ENCODE peak calls at places on chromosomes 1 and 21, in six cellular contexts. U is AG10803, W is non-pigmented ciliary epithelial cell, H is SW 1271, V is endodermal cell, N is SK-N-MC. S is an unnamed sample.

GRCh38 chr1:163202833-163203451 is at the start of gene RGS5:
- DNase-seq in V (peak; percentile 87), H (no peak), W (no peak), N (no peak), U (peak; percentile 53), S (no peak)

GRCh38 chr1:68043443-68044090 is 6.9 kb downstream of the DIRAS3 start:
- DNase-seq in U (no peak), H (no peak), N (no peak), V (no peak), W (no peak), S (no peak)

GRCh38 chr21:25424674-25425073 is 182.6 kb downstream of the MRPL39 start:
- DNase-seq in W (no peak), H (no peak), N (peak; percentile 16), V (no peak), U (no peak), S (no peak)

GRCh38 chr1:59142663-59143487 is 154.0 kb upstream of the FGGY start:
- DNase-seq in W (peak; percentile 79), V (peak; percentile 54), H (peak; percentile 82), U (peak; percentile 98), N (no peak), S (peak; percentile 88)

GRCh38 chr1:208292913-208293312 is 48.7 kb upstream of the PLXNA2 start:
- DNase-seq in W (no peak), H (no peak), V (no peak), U (no peak), N (no peak), S (no peak)

GRCh38 chr1:209490013-209490412 is 93.5 kb upstream of the CAMK1G start:
- DNase-seq in N (no peak), U (peak; percentile 27), W (no peak), H (no peak), V (peak; percentile 18), S (no peak)

GRCh38 chr1:24551290-24551859 is 4.5 kb upstream of the NCMAP start:
- DNase-seq in U (no peak), W (no peak), V (peak; percentile 63), H (no peak), N (no peak), S (no peak)

GRCh38 chr1:193181985-193182384 is 4.4 kb downstream of the B3GALT2 start:
- DNase-seq in N (no peak), U (no peak), V (no peak), H (no peak), W (no peak), S (no peak)

GRCh38 chr1:113456967-113457366 is 66.7 kb downstream of the MAGI3 start:
- DNase-seq in W (peak; percentile 92), U (peak; percentile 93), H (peak; percentile 53), N (no peak), V (no peak), S (peak; percentile 83)

GRCh38 chr1:98045211-98046030 is 124.6 kb upstream of the DPYD start:
- DNase-seq in H (peak; percentile 64), N (no peak), V (peak; percentile 66), W (no peak), U (peak; percentile 70), S (no peak)

GRCh38 chr1:184838374-184838995 is 83.8 kb upstream of the EDEM3 start:
- DNase-seq in N (peak; percentile 70), W (peak; percentile 64), U (peak; percentile 98), H (no peak), V (no peak), S (peak; percentile 69)

GRCh38 chr1:109256971-109257681 is 7.8 kb downstream of the CELSR2 start:
- DNase-seq in W (no peak), N (no peak), H (no peak), V (no peak), U (no peak), S (no peak)

GRCh38 chr21:32147041-32147440 is 131.8 kb downstream of the MIS18A start:
- DNase-seq in N (no peak), V (peak; percentile 9), H (no peak), W (no peak), U (no peak), S (no peak)

GRCh38 chr1:111705841-111706240 is 33.4 kb downstream of the INKA2 start:
- DNase-seq in W (no peak), N (no peak), H (no peak), V (no peak), U (no peak), S (peak; percentile 15)

GRCh38 chr1:71047635-71048607 is at the start of gene PTGER3:
- DNase-seq in V (peak; percentile 89), N (no peak), W (no peak), H (no peak), U (peak; percentile 36), S (no peak)

GRCh38 chr21:14290584-14290983 is 74.6 kb downstream of the RBM11 start:
- DNase-seq in H (no peak), V (no peak), W (no peak), U (no peak), N (no peak), S (no peak)

GRCh38 chr1:163509126-163509525 is 187.4 kb downstream of the NUF2 start:
- DNase-seq in W (no peak), N (no peak), V (no peak), H (no peak), U (no peak), S (no peak)

GRCh38 chr1:3066826-3067225 is 2.2 kb upstream of the PRDM16 start:
- DNase-seq in V (no peak), H (no peak), N (no peak), U (no peak), W (no peak), S (no peak)

GRCh38 chr1:218460367-218460766 is 115.2 kb downstream of the TGFB2 start:
- DNase-seq in H (peak; percentile 31), V (peak; percentile 70), W (no peak), N (no peak), U (peak; percentile 77), S (no peak)

GRCh38 chr1:89833183-89834077 is 12.6 kb downstream of the LRRC8D start:
- DNase-seq in W (no peak), V (no peak), N (no peak), H (no peak), U (no peak), S (no peak)

GRCh38 chr1:110207831-110208230 is 2.3 kb upstream of the KCNC4 start:
- DNase-seq in N (no peak), U (peak; percentile 31), H (no peak), V (peak; percentile 95), W (no peak), S (no peak)

GRCh38 chr1:74620242-74620641 is 53.4 kb downstream of the ERICH3 start:
- DNase-seq in H (no peak), W (no peak), V (no peak), U (no peak), N (no peak), S (no peak)

GRCh38 chr1:8570435-8570834 is 247.0 kb downstream of the RERE start:
- DNase-seq in H (no peak), W (no peak), N (no peak), U (no peak), V (no peak), S (no peak)

GRCh38 chr1:47986741-47987140 is 10.4 kb downstream of the TRABD2B start:
- DNase-seq in H (no peak), U (no peak), V (no peak), N (no peak), W (no peak), S (no peak)

GRCh38 chr1:115436596-115436995 is 98.5 kb upstream of the NGF start:
- DNase-seq in H (no peak), W (no peak), V (no peak), N (no peak), U (no peak), S (no peak)

GRCh38 chr1:53585565-53585964 is 126.4 kb downstream of the DMRTB1 start:
- DNase-seq in U (no peak), N (no peak), H (no peak), V (peak; percentile 30), W (no peak), S (no peak)

GRCh38 chr21:43347461-43347860 is 79.5 kb downstream of the SIK1 start:
- DNase-seq in W (no peak), N (no peak), V (no peak), H (no peak), U (no peak), S (no peak)

GRCh38 chr1:28836421-28836956 is 24.5 kb downstream of the OPRD1 start:
- DNase-seq in V (no peak), N (no peak), H (no peak), W (no peak), U (no peak), S (no peak)

GRCh38 chr1:218459878-218460277 is 114.7 kb downstream of the TGFB2 start:
- DNase-seq in V (peak; percentile 80), U (peak; percentile 92), H (peak; percentile 38), N (peak; percentile 89), W (peak; percentile 79), S (peak; percentile 44)

GRCh38 chr1:181087400-181087901 is 1.0 kb upstream of the IER5 start:
- DNase-seq in V (no peak), W (no peak), N (no peak), H (no peak), U (no peak), S (no peak)

GRCh38 chr1:57401671-57402070 is 22.2 kb downstream of the DAB1 start:
- DNase-seq in W (no peak), U (no peak), V (no peak), N (no peak), H (no peak), S (no peak)

GRCh38 chr21:33644383-33645074 is 2.2 kb downstream of the ITSN1 start:
- DNase-seq in W (no peak), V (peak; percentile 48), H (no peak), N (peak; percentile 92), U (peak; percentile 82), S (no peak)